ENCODE peak calls at places on chromosomes 13 and 19, in five cellular contexts. One of them, this sample, is unnamed.

GRCh38 chr13:48891586-48891985 is 84.1 kb upstream of the FNDC3A start:
- ATAC-seq in K562: no peak
- ATAC-seq in HepG2: no peak
- ATAC-seq in upper lobe of left lung: no peak
- ATAC-seq in GM12878: no peak
- ATAC-seq in this sample: no peak

GRCh38 chr19:29631450-29631849 is 25.4 kb downstream of the POP4 start:
- ATAC-seq in K562: no peak
- ATAC-seq in HepG2: no peak
- ATAC-seq in upper lobe of left lung: no peak
- ATAC-seq in GM12878: no peak
- ATAC-seq in this sample: no peak

GRCh38 chr13:26515721-26516120 is 41.8 kb upstream of the WASF3 start:
- ATAC-seq in K562: no peak
- ATAC-seq in HepG2: no peak
- ATAC-seq in upper lobe of left lung: no peak
- ATAC-seq in GM12878: no peak
- ATAC-seq in this sample: no peak

GRCh38 chr19:30373593-30373992 is 1.4 kb downstream of the ZNF536 start:
- ATAC-seq in K562: no peak
- ATAC-seq in HepG2: no peak
- ATAC-seq in upper lobe of left lung: no peak
- ATAC-seq in GM12878: no peak
- ATAC-seq in this sample: no peak

GRCh38 chr19:46825731-46826055 is 25.0 kb downstream of the AP2S1 start:
- ATAC-seq in K562: no peak
- ATAC-seq in HepG2: no peak
- ATAC-seq in upper lobe of left lung: no peak
- ATAC-seq in GM12878: no peak
- ATAC-seq in this sample: no peak

GRCh38 chr19:10565028-10565566 is 713 bp downstream of the KRI1 start:
- ATAC-seq in K562: peak; percentile 56
- ATAC-seq in HepG2: no peak
- ATAC-seq in upper lobe of left lung: peak; percentile 18
- ATAC-seq in GM12878: peak; percentile 48
- ATAC-seq in this sample: no peak

GRCh38 chr13:32299893-32300292 is 15.3 kb downstream of the ZAR1L start:
- ATAC-seq in K562: no peak
- ATAC-seq in HepG2: no peak
- ATAC-seq in upper lobe of left lung: no peak
- ATAC-seq in GM12878: no peak
- ATAC-seq in this sample: no peak

GRCh38 chr13:44171151-44171550 is 202.5 kb upstream of the SERP2 start:
- ATAC-seq in K562: no peak
- ATAC-seq in HepG2: no peak
- ATAC-seq in upper lobe of left lung: no peak
- ATAC-seq in GM12878: no peak
- ATAC-seq in this sample: no peak

GRCh38 chr19:3157096-3157845 is 21.3 kb upstream of the S1PR4 start:
- ATAC-seq in K562: no peak
- ATAC-seq in HepG2: no peak
- ATAC-seq in upper lobe of left lung: no peak
- ATAC-seq in GM12878: no peak
- ATAC-seq in this sample: no peak

GRCh38 chr13:111853146-111853545 is 213.8 kb upstream of the SOX1 start:
- ATAC-seq in K562: no peak
- ATAC-seq in HepG2: no peak
- ATAC-seq in upper lobe of left lung: no peak
- ATAC-seq in GM12878: no peak
- ATAC-seq in this sample: no peak

GRCh38 chr19:53085496-53085895 is 17.7 kb downstream of the ZNF160 start:
- ATAC-seq in K562: no peak
- ATAC-seq in HepG2: no peak
- ATAC-seq in upper lobe of left lung: no peak
- ATAC-seq in GM12878: no peak
- ATAC-seq in this sample: no peak

GRCh38 chr13:34000955-34001354 is 183.0 kb downstream of the RFC3 start:
- ATAC-seq in K562: no peak
- ATAC-seq in HepG2: no peak
- ATAC-seq in upper lobe of left lung: no peak
- ATAC-seq in GM12878: no peak
- ATAC-seq in this sample: no peak

GRCh38 chr19:45471866-45472556 is 4.2 kb downstream of the FOSB start:
- ATAC-seq in K562: no peak
- ATAC-seq in HepG2: no peak
- ATAC-seq in upper lobe of left lung: no peak
- ATAC-seq in GM12878: no peak
- ATAC-seq in this sample: no peak

GRCh38 chr19:35846038-35846668 is 6.2 kb downstream of the NPHS1 start:
- ATAC-seq in K562: no peak
- ATAC-seq in HepG2: peak; percentile 7
- ATAC-seq in upper lobe of left lung: no peak
- ATAC-seq in GM12878: no peak
- ATAC-seq in this sample: no peak

GRCh38 chr19:51458051-51458645 is at the start of gene SIGLEC8:
- ATAC-seq in K562: no peak
- ATAC-seq in HepG2: no peak
- ATAC-seq in upper lobe of left lung: no peak
- ATAC-seq in GM12878: no peak
- ATAC-seq in this sample: no peak

GRCh38 chr19:18502633-18503294 is 19.1 kb downstream of the ELL start:
- ATAC-seq in K562: no peak
- ATAC-seq in HepG2: no peak
- ATAC-seq in upper lobe of left lung: peak; percentile 60
- ATAC-seq in GM12878: no peak
- ATAC-seq in this sample: peak; percentile 23

GRCh38 chr13:33116321-33117010 is 100.2 kb downstream of the KL start:
- ATAC-seq in K562: no peak
- ATAC-seq in HepG2: peak; percentile 45
- ATAC-seq in upper lobe of left lung: no peak
- ATAC-seq in GM12878: no peak
- ATAC-seq in this sample: no peak

GRCh38 chr13:91017669-91018053 is 329.8 kb upstream of the MIR17HG start:
- ATAC-seq in K562: peak; percentile 55
- ATAC-seq in HepG2: no peak
- ATAC-seq in upper lobe of left lung: no peak
- ATAC-seq in GM12878: peak; percentile 57
- ATAC-seq in this sample: no peak

GRCh38 chr13:31046711-31047279 is 114.3 kb downstream of the TEX26 start:
- ATAC-seq in K562: no peak
- ATAC-seq in HepG2: no peak
- ATAC-seq in upper lobe of left lung: no peak
- ATAC-seq in GM12878: no peak
- ATAC-seq in this sample: no peak

GRCh38 chr13:59094149-59094548 is 1069.6 kb downstream of the DIAPH3 start:
- ATAC-seq in K562: no peak
- ATAC-seq in HepG2: no peak
- ATAC-seq in upper lobe of left lung: no peak
- ATAC-seq in GM12878: no peak
- ATAC-seq in this sample: no peak

GRCh38 chr19:12723643-12724426 is at the start of gene TNPO2:
- ATAC-seq in K562: peak; percentile 76
- ATAC-seq in HepG2: peak; percentile 68
- ATAC-seq in upper lobe of left lung: peak; percentile 67
- ATAC-seq in GM12878: peak; percentile 79
- ATAC-seq in this sample: no peak

GRCh38 chr19:12723383-12723642 is 419 bp downstream of the TNPO2 start:
- ATAC-seq in K562: no peak
- ATAC-seq in HepG2: no peak
- ATAC-seq in upper lobe of left lung: no peak
- ATAC-seq in GM12878: peak; percentile 7
- ATAC-seq in this sample: no peak

GRCh38 chr19:12721656-12722565 is 1.8 kb downstream of the TNPO2 start:
- ATAC-seq in K562: peak; percentile 74
- ATAC-seq in HepG2: peak; percentile 67
- ATAC-seq in upper lobe of left lung: peak; percentile 79
- ATAC-seq in GM12878: peak; percentile 72
- ATAC-seq in this sample: peak; percentile 64

GRCh38 chr19:12720851-12721655 is 2.7 kb downstream of the TNPO2 start:
- ATAC-seq in K562: peak; percentile 49
- ATAC-seq in HepG2: peak; percentile 19
- ATAC-seq in upper lobe of left lung: peak; percentile 25
- ATAC-seq in GM12878: peak; percentile 8
- ATAC-seq in this sample: no peak

DNA sequence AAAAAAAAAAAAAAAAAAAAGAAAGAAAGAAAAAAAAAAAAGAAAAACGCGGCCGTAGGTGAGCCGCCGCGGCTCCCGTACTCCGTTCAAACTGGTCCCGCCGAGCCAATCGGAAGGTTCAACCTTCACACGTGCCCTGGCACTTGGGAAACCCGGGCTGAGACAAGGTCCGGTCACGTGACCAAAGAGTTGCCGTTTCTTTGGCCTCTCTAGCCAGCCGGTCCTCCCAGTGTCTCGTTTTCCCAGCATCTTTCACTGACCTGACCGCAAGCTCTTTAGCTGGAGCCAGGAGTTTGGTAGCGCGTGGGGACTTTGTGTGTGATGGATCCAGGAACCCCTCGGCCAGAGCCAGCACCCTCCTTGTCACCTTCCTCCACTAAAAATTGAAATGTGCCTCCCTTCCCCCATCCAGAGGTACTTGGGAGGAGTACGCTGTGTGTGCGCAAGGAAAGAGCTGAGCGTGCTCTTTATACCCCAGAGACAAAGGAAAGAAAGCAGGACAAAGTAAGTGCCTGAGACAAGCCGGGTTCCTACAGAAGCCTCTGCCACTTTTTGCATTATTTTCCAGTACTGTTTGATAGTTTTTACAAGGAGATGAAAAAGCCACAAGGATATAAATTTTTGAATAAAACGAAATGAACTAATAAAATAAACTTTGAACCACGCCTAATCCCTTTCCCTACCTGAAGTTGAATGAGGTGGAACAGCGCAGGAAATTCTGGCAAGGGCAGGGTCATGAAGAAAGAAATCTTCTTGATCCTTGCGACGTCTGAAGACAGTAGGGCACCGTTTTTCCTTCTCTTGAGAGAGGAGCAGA is 958 bp downstream of the TNPO2 start:
- ATAC-seq in K562: peak; percentile 83
- ATAC-seq in HepG2: peak; percentile 75
- ATAC-seq in upper lobe of left lung: peak; percentile 96
- ATAC-seq in GM12878: peak; percentile 87
- ATAC-seq in this sample: peak; percentile 94
- TF ChIP-seq POLR2A in K562: peak; percentile 85
- TF ChIP-seq POLR2A in HepG2: peak; percentile 75
- TF ChIP-seq POLR2A in upper lobe of left lung: no peak
- TF ChIP-seq POLR2A in GM12878: peak; percentile 51
- TF ChIP-seq POLR2A in this sample: peak; percentile 20

GRCh38 chr19:40549007-40549708 is 27.5 kb upstream of the SHKBP1 start:
- ATAC-seq in K562: peak; percentile 100
- ATAC-seq in HepG2: peak; percentile 95
- ATAC-seq in upper lobe of left lung: peak; percentile 58
- ATAC-seq in GM12878: peak; percentile 97
- ATAC-seq in this sample: no peak
- TF ChIP-seq EP300 in K562: no peak
- TF ChIP-seq EP300 in HepG2: no peak
- TF ChIP-seq EP300 in upper lobe of left lung: no peak
- TF ChIP-seq EP300 in GM12878: no peak
- TF ChIP-seq EP300 in this sample: no peak

GRCh38 chr19:50046649-50047503 is 21.1 kb downstream of the ZNF473 start:
- ATAC-seq in K562: no peak
- ATAC-seq in HepG2: peak; percentile 73
- ATAC-seq in upper lobe of left lung: peak; percentile 53
- ATAC-seq in GM12878: no peak
- ATAC-seq in this sample: no peak
- TF ChIP-seq POLR2AphosphoS5 in K562: no peak
- TF ChIP-seq POLR2AphosphoS5 in HepG2: no peak
- TF ChIP-seq POLR2AphosphoS5 in upper lobe of left lung: no peak
- TF ChIP-seq POLR2AphosphoS5 in GM12878: no peak
- TF ChIP-seq POLR2AphosphoS5 in this sample: no peak

GRCh38 chr19:12495002-12495802 is 10.6 kb upstream of the ZNF709 start:
- ATAC-seq in K562: peak; percentile 99
- ATAC-seq in HepG2: peak; percentile 94
- ATAC-seq in upper lobe of left lung: peak; percentile 100
- ATAC-seq in GM12878: peak; percentile 100
- ATAC-seq in this sample: peak; percentile 100
- TF ChIP-seq POLR2A in K562: peak; percentile 69
- TF ChIP-seq POLR2A in HepG2: peak; percentile 97
- TF ChIP-seq POLR2A in upper lobe of left lung: peak; percentile 74
- TF ChIP-seq POLR2A in GM12878: peak; percentile 95
- TF ChIP-seq POLR2A in this sample: peak; percentile 51

DNA sequence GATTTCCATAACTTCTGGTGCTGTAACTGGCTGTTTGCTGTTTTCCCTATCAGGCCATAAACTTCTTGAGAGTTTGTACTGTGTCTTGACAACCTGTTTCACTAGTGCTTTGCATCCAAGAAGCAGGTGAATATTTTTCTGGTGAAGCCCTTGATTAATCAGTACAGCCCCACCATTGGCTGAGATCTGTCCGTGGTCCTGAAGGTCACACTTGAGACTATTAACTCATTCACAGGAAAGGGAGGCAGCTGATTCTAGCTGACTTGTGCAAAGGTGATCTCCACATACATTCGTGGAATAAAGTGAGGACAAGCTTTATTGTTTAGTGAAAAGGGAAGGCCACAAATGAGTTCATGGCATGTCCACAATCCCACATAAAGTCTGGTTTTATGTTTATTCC is 61.4 kb upstream of the ZNF835 start:
- ATAC-seq in K562: no peak
- ATAC-seq in HepG2: no peak
- ATAC-seq in upper lobe of left lung: no peak
- ATAC-seq in GM12878: no peak
- ATAC-seq in this sample: no peak
- TF ChIP-seq EP300 in K562: no peak
- TF ChIP-seq EP300 in HepG2: no peak
- TF ChIP-seq EP300 in upper lobe of left lung: no peak
- TF ChIP-seq EP300 in GM12878: no peak
- TF ChIP-seq EP300 in this sample: no peak

GRCh38 chr13:79404985-79405384 is 1.1 kb downstream of the RBM26 start:
- ATAC-seq in K562: no peak
- ATAC-seq in HepG2: no peak
- ATAC-seq in upper lobe of left lung: no peak
- ATAC-seq in GM12878: no peak
- ATAC-seq in this sample: no peak
- TF ChIP-seq POLR2AphosphoS5 in K562: no peak
- TF ChIP-seq POLR2AphosphoS5 in HepG2: no peak
- TF ChIP-seq POLR2AphosphoS5 in upper lobe of left lung: no peak
- TF ChIP-seq POLR2AphosphoS5 in GM12878: no peak
- TF ChIP-seq POLR2AphosphoS5 in this sample: no peak

DNA sequence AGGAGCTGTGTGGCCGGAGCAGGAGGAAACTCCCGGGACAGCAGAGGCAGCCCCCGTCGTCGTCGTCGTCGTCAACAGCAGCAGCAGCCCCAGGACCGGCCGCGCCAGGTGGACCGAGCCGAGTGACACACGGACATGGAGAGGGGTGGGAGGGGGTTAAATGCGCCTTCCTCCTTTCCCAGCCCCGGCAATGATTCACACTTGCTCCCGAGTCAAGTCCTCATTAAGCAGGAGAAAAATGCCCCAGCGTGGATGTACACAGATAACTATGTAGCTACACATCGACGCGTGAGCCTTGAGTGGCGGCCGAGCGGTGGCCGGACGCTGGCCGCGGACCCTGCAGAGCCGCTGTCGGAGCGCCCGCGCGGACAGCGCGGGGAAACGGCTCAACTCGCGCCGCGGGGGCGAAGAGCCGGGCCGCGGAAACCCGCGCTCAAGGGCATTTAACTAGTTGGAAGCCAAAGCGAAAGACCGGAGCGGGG is 645 bp downstream of the UBL3 start:
- ATAC-seq in K562: peak; percentile 76
- ATAC-seq in HepG2: peak; percentile 72
- ATAC-seq in upper lobe of left lung: peak; percentile 60
- ATAC-seq in GM12878: peak; percentile 57
- ATAC-seq in this sample: peak; percentile 57
- TF ChIP-seq POLR2A in K562: no peak
- TF ChIP-seq POLR2A in HepG2: no peak
- TF ChIP-seq POLR2A in upper lobe of left lung: no peak
- TF ChIP-seq POLR2A in GM12878: no peak
- TF ChIP-seq POLR2A in this sample: no peak

This sample was measured in gastroesophageal sphincter.